ENCODE peak calls at places on chromosome 12, in seven cellular contexts. U, W, F, G, X, P and M are unnamed samples.

GRCh38 chr12:16586350-16587109 is 19.4 kb downstream of the LMO3 start:
- ATAC-seq in U (no peak), W (no peak), F (no peak), G (no peak), X (no peak), P (no peak), M (no peak)

GRCh38 chr12:88951177-88951576 is 370.9 kb upstream of the KITLG start:
- ATAC-seq in U (no peak), W (no peak), F (no peak), G (no peak), X (no peak), P (no peak), M (no peak)

GRCh38 chr12:100133200-100133599 is 9.5 kb downstream of the BLTP3B start:
- ATAC-seq in U (no peak), W (no peak), F (no peak), G (no peak), X (no peak), P (no peak), M (no peak)

GRCh38 chr12:112868459-112869041 is 38.2 kb upstream of the OAS1 start:
- ATAC-seq in U (no peak), W (no peak), F (no peak), G (no peak), X (no peak), P (no peak), M (peak)

GRCh38 chr12:104637616-104638015 is 180.9 kb downstream of the CHST11 start:
- ATAC-seq in U (peak), W (no peak), F (no peak), G (no peak), X (no peak), P (peak), M (no peak)

GRCh38 chr12:99131761-99132199 is 486.7 kb downstream of the APAF1 start:
- ATAC-seq in U (peak), W (no peak), F (no peak), G (no peak), X (no peak), P (no peak), M (no peak)

GRCh38 chr12:112599871-112600270 is 181.1 kb downstream of the PTPN11 start:
- ATAC-seq in U (peak), W (no peak), F (no peak), G (no peak), X (no peak), P (no peak), M (peak)

GRCh38 chr12:113135178-113136127 is at the start of gene RASAL1:
- ATAC-seq in U (peak), W (peak), F (peak), G (peak), X (peak), P (peak), M (peak)

GRCh38 chr12:84172823-84173424 is 739.7 kb downstream of the SLC6A15 start:
- ATAC-seq in U (no peak), W (no peak), F (no peak), G (no peak), X (no peak), P (no peak), M (peak)

GRCh38 chr12:86456241-86456640 is 200.1 kb upstream of the MGAT4C start:
- ATAC-seq in U (no peak), W (no peak), F (no peak), G (no peak), X (no peak), P (no peak), M (no peak)

GRCh38 chr12:125330645-125331341 is 265.6 kb downstream of the AACS start:
- ATAC-seq in U (peak), W (peak), F (no peak), G (peak), X (no peak), P (peak), M (peak)

GRCh38 chr12:57085999-57086950 is 2.6 kb upstream of the NAB2 start:
- ATAC-seq in U (no peak), W (no peak), F (peak), G (peak), X (no peak), P (no peak), M (no peak)

GRCh38 chr12:6356374-6356820 is 14.5 kb upstream of the TNFRSF1A start:
- ATAC-seq in U (no peak), W (no peak), F (no peak), G (no peak), X (no peak), P (no peak), M (no peak)

GRCh38 chr12:10965511-10965910 is 21.2 kb downstream of the TAS2R50 start:
- ATAC-seq in U (no peak), W (no peak), F (no peak), G (no peak), X (no peak), P (no peak), M (no peak)

GRCh38 chr12:116044181-116044580 is 233.3 kb downstream of the MED13L start:
- ATAC-seq in U (peak), W (no peak), F (no peak), G (no peak), X (no peak), P (no peak), M (peak)

GRCh38 chr12:26465419-26466097 is 270.2 kb downstream of the SSPN start:
- ATAC-seq in U (no peak), W (no peak), F (no peak), G (no peak), X (no peak), P (no peak), M (no peak)

GRCh38 chr12:54028324-54029201 is at the start of gene HOXC6:
- ATAC-seq in U (no peak), W (no peak), F (no peak), G (no peak), X (no peak), P (no peak), M (peak)

GRCh38 chr12:103600967-103601728 is 14.1 kb downstream of the STAB2 start:
- ATAC-seq in U (no peak), W (no peak), F (no peak), G (no peak), X (no peak), P (no peak), M (no peak)

GRCh38 chr12:10553148-10553547 is 47.5 kb downstream of the EIF2S3B start:
- ATAC-seq in U (no peak), W (no peak), F (peak), G (no peak), X (no peak), P (peak), M (no peak)

GRCh38 chr12:53068811-53069585 is 10.2 kb downstream of the SPRYD3 start:
- ATAC-seq in U (no peak), W (no peak), F (no peak), G (no peak), X (no peak), P (no peak), M (peak)

GRCh38 chr12:124795081-124795948 is 68.3 kb downstream of the SCARB1 start:
- ATAC-seq in U (no peak), W (no peak), F (no peak), G (no peak), X (no peak), P (no peak), M (no peak)

GRCh38 chr12:51383281-51383905 is 7.8 kb downstream of the GALNT6 start:
- ATAC-seq in U (no peak), W (no peak), F (no peak), G (no peak), X (no peak), P (no peak), M (no peak)

GRCh38 chr12:117968826-117969659 is at the start of gene KSR2:
- ATAC-seq in U (peak), W (peak), F (peak), G (peak), X (no peak), P (no peak), M (peak)

GRCh38 chr12:29314421-29314820 is 66.6 kb downstream of the ERGIC2 start:
- ATAC-seq in U (no peak), W (no peak), F (no peak), G (no peak), X (no peak), P (no peak), M (no peak)

GRCh38 chr12:61920230-61920629 is 340.0 kb upstream of the USP15 start:
- ATAC-seq in U (no peak), W (no peak), F (no peak), G (no peak), X (no peak), P (no peak), M (no peak)

GRCh38 chr12:68451261-68452091 is 119.3 kb upstream of the MDM1 start:
- ATAC-seq in U (peak), W (peak), F (peak), G (no peak), X (peak), P (peak), M (no peak)

GRCh38 chr12:42482086-42482819 is 107.3 kb downstream of the PRICKLE1 start:
- ATAC-seq in U (peak), W (no peak), F (no peak), G (peak), X (no peak), P (no peak), M (no peak)

GRCh38 chr12:71871116-71871515 is 31.6 kb downstream of the TBC1D15 start:
- ATAC-seq in U (no peak), W (no peak), F (no peak), G (no peak), X (no peak), P (no peak), M (no peak)